ENCODE peak calls at places on chromosomes 6 and 20, in four cellular contexts. A is NCI-H1092 treated with DMSO at 0.1 percent for 48 hours; B is activated T-helper 1 cell treated with Interleukin-2 at 50 U/mL for 16 hours; W is stimulated activated naive CD8-positive, alpha-beta T cell treated with anti-CD3 and anti-CD28 coated beads, Interleukin-15, Interleukin-2, amounts not matched to agents 100 U/mL and 50 U/mL, for 24 hours. X is an unnamed sample.

GRCh38 chr20:16098890-16099639 is 474.2 kb downstream of the KIF16B start:
- DNase-seq in B (no peak), A (no peak), W (no peak), X (no peak)

GRCh38 chr6:44080561-44081521 is 46.4 kb downstream of the MRPL14 start:
- DNase-seq in A (no peak), W (no peak), B (no peak), X (no peak)

GRCh38 chr20:25863536-25864325 is 167.1 kb upstream of the ZNF337 start:
- DNase-seq in A (no peak), W (no peak), B (no peak), X (no peak)

GRCh38 chr6:2213082-2213481 is 32.3 kb downstream of the GMDS start:
- DNase-seq in A (no peak), W (no peak), B (no peak), X (no peak)

GRCh38 chr6:22770042-22770441 is 200.7 kb downstream of the HDGFL1 start:
- DNase-seq in A (no peak), W (no peak), B (no peak), X (no peak)

GRCh38 chr6:168016756-168017525 is 19.5 kb downstream of the KIF25 start:
- DNase-seq in A (no peak), W (no peak), B (no peak), X (no peak)

GRCh38 chr20:62427172-62428007 is at the start of gene RBBP8NL:
- DNase-seq in A (no peak), W (no peak), B (no peak), X (no peak)

GRCh38 chr20:32589769-32590168 is 4.6 kb upstream of the NOL4L start:
- DNase-seq in W (no peak), A (no peak), B (no peak), X (no peak)

GRCh38 chr6:170273681-170274080 is 17.2 kb downstream of the DLL1 start:
- DNase-seq in B (no peak), W (no peak), A (no peak), X (no peak)

GRCh38 chr6:21204951-21205350 is 388.6 kb upstream of the SOX4 start:
- DNase-seq in W (no peak), A (no peak), B (no peak), X (no peak)

GRCh38 chr6:39075010-39075738 is 26.6 kb downstream of the GLP1R start:
- DNase-seq in W (no peak), A (no peak), B (no peak), X (no peak)

GRCh38 chr20:44142416-44142815 is 44.6 kb downstream of the JPH2 start:
- DNase-seq in A (no peak), W (no peak), B (no peak), X (no peak)

GRCh38 chr6:1611572-1612385 is 2.1 kb downstream of the FOXC1 start:
- DNase-seq in A (no peak), B (no peak), W (no peak), X (peak; percentile 23)

GRCh38 chr20:36540551-36541211 is 638 bp upstream of the MYL9 start:
- DNase-seq in B (no peak), A (no peak), W (no peak), X (no peak)

GRCh38 chr20:53070714-53071392 is 98.7 kb downstream of the TSHZ2 start:
- DNase-seq in B (no peak), A (no peak), W (no peak), X (no peak)

GRCh38 chr6:69719602-69720193 is 77.1 kb downstream of the LMBRD1 start:
- DNase-seq in A (no peak), B (no peak), W (no peak), X (no peak)

GRCh38 chr20:3000852-3001523 is 42.4 kb upstream of the GNRH2 start:
- DNase-seq in W (no peak), B (no peak), A (peak; percentile 33), X (no peak)

GRCh38 chr20:60000271-60001026 is 42.2 kb downstream of the CDH26 start:
- DNase-seq in B (no peak), A (peak; percentile 35), W (no peak), X (no peak)

GRCh38 chr6:79034865-79035264 is 43.2 kb downstream of the PHIP start:
- DNase-seq in A (no peak), W (no peak), B (no peak), X (peak; percentile 23)

GRCh38 chr6:170447561-170447930 is 105.6 kb downstream of the PSMB1 start:
- DNase-seq in A (no peak), W (no peak), B (no peak), X (no peak)

GRCh38 chr6:108982154-108983113 is 112.2 kb downstream of the SESN1 start:
- DNase-seq in B (no peak), W (no peak), A (no peak), X (no peak)

GRCh38 chr6:109008537-109008950 is 86.1 kb downstream of the SESN1 start:
- DNase-seq in W (no peak), A (peak; percentile 7), B (no peak), X (no peak)

GRCh38 chr6:37303891-37304503 is 46.1 kb upstream of the TMEM217 start:
- DNase-seq in W (peak; percentile 5), A (no peak), B (no peak), X (peak; percentile 29)

GRCh38 chr20:36070451-36070850 is 84.1 kb upstream of the EPB41L1 start:
- DNase-seq in W (no peak), B (no peak), A (no peak), X (no peak)

GRCh38 chr6:7406743-7407142 is 17.1 kb downstream of the RIOK1 start:
- DNase-seq in W (no peak), B (no peak), A (no peak), X (no peak)

GRCh38 chr20:58084966-58085365 is 143.5 kb downstream of the ANKRD60 start:
- DNase-seq in A (no peak), W (no peak), B (no peak), X (no peak)

GRCh38 chr20:44402391-44403193 is 47.1 kb downstream of the HNF4A start:
- DNase-seq in A (no peak), B (no peak), W (no peak), X (no peak)

GRCh38 chr6:145508107-145508506 is 227.2 kb downstream of the EPM2A start:
- DNase-seq in B (no peak), A (no peak), W (no peak), X (peak; percentile 26)

GRCh38 chr6:79040083-79040482 is 38.0 kb downstream of the PHIP start:
- DNase-seq in A (no peak), B (no peak), W (no peak), X (peak; percentile 5)

GRCh38 chr6:36544228-36544627 is 3.1 kb downstream of the STK38 start:
- DNase-seq in B (peak; percentile 35), W (peak; percentile 20), A (no peak), X (no peak)

GRCh38 chr6:55445648-55446204 is 118.5 kb downstream of the GFRAL start:
- DNase-seq in W (no peak), B (no peak), A (peak; percentile 7), X (no peak)

GRCh38 chr6:111238464-111239119 is 151.3 kb downstream of the SLC16A10 start:
- DNase-seq in W (no peak), A (no peak), B (no peak), X (peak; percentile 70)

GRCh38 chr6:37283786-37284185 is 25.8 kb upstream of the TMEM217 start:
- DNase-seq in A (no peak), B (no peak), W (no peak), X (no peak)

GRCh38 chr6:29748391-29749352 is 25.4 kb downstream of the HLA-F start:
- DNase-seq in A (peak; percentile 41), B (peak; percentile 76), W (peak; percentile 88), X (peak; percentile 83)

GRCh38 chr6:5423251-5423650 is 161.9 kb downstream of the FARS2 start:
- DNase-seq in B (no peak), A (peak; percentile 42), W (no peak), X (no peak)